ENCODE peak calls at places on chromosomes 7 and 10, in five cellular contexts. E is NB4, Q is aorta, G is GM12865, M is PC-3. A is an unnamed sample.

GRCh38 chr10:132706701-132707100 is 79.2 kb downstream of the NKX6-2 start:
- DNase-seq in E (no peak), Q (peak), G (no peak), M (no peak), A (no peak)

GRCh38 chr7:129493555-129493954 is 8.8 kb upstream of the SMKR1 start:
- DNase-seq in E (no peak), Q (no peak), G (peak), M (peak), A (no peak)

GRCh38 chr7:38932509-38933168 is 23.6 kb upstream of the VPS41 start:
- DNase-seq in E (peak), Q (peak), G (peak), M (peak), A (peak)

GRCh38 chr7:13878154-13878553 is 111.3 kb downstream of the ETV1 start:
- DNase-seq in E (no peak), Q (no peak), G (no peak), M (peak), A (no peak)

GRCh38 chr10:89207801-89208551 is 859 bp upstream of the CH25H start:
- DNase-seq in E (peak), Q (peak), G (peak), M (no peak), A (peak)

GRCh38 chr10:22321831-22322662 is 1.1 kb downstream of the BMI1 start:
- DNase-seq in E (peak), Q (peak), G (peak), M (no peak), A (no peak)

GRCh38 chr10:132493246-132493755 is 44.3 kb upstream of the INPP5A start:
- DNase-seq in E (no peak), Q (no peak), G (no peak), M (no peak), A (no peak)

GRCh38 chr10:117004627-117005453 is at the start of gene SHTN1:
- DNase-seq in E (peak), Q (peak), G (peak), M (peak), A (peak)

GRCh38 chr10:9228770-9229169 is 1174.3 kb downstream of the GATA3 start:
- DNase-seq in E (no peak), Q (no peak), G (no peak), M (peak), A (no peak)

GRCh38 chr7:151367304-151367703 is 25.7 kb downstream of the NUB1 start:
- DNase-seq in E (no peak), Q (no peak), G (no peak), M (peak), A (no peak)

GRCh38 chr7:142689439-142690168 is 59.7 kb upstream of the PRSS1 start:
- DNase-seq in E (peak), Q (no peak), G (no peak), M (peak), A (no peak)

GRCh38 chr7:150402671-150403321 is 23.7 kb downstream of the ZNF775 start:
- DNase-seq in E (no peak), Q (no peak), G (no peak), M (no peak), A (no peak)

GRCh38 chr7:771241-772004 is 44.3 kb upstream of the PRKAR1B start:
- DNase-seq in E (no peak), Q (peak), G (no peak), M (no peak), A (no peak)

GRCh38 chr10:125064681-125065492 is 95.5 kb downstream of the CTBP2 start:
- DNase-seq in E (peak), Q (no peak), G (peak), M (peak), A (no peak)

GRCh38 chr10:28201666-28202400 is 101.0 kb downstream of the MPP7 start:
- DNase-seq in E (no peak), Q (no peak), G (no peak), M (peak), A (no peak)

GRCh38 chr7:45679516-45679915 is 105.3 kb downstream of the ADCY1 start:
- DNase-seq in E (no peak), Q (no peak), G (no peak), M (no peak), A (no peak)

GRCh38 chr7:16755397-16755796 is 1.8 kb downstream of the TSPAN13 start:
- DNase-seq in E (no peak), Q (no peak), G (no peak), M (peak), A (no peak)

GRCh38 chr10:86711957-86712708 is 43.8 kb downstream of the LDB3 start:
- DNase-seq in E (peak), Q (peak), G (peak), M (no peak), A (peak)

GRCh38 chr10:103834436-103835095 is 20.8 kb downstream of the SH3PXD2A start:
- DNase-seq in E (no peak), Q (no peak), G (no peak), M (no peak), A (peak)

GRCh38 chr10:43138757-43139241 is 554 bp downstream of the CSGALNACT2 start:
- DNase-seq in E (peak), Q (peak), G (peak), M (peak), A (peak)

GRCh38 chr7:131436384-131436783 is 108.7 kb downstream of the MKLN1 start:
- DNase-seq in E (no peak), Q (no peak), G (no peak), M (no peak), A (no peak)

GRCh38 chr10:119323085-119323670 is 115.8 kb downstream of the GRK5 start:
- DNase-seq in E (no peak), Q (no peak), G (no peak), M (no peak), A (peak)

GRCh38 chr10:71268751-71269150 is 50.3 kb upstream of the SLC29A3 start:
- DNase-seq in E (no peak), Q (no peak), G (no peak), M (no peak), A (no peak)

GRCh38 chr10:94430705-94431104 is 28.4 kb downstream of the TBC1D12 start:
- DNase-seq in E (no peak), Q (no peak), G (no peak), M (no peak), A (no peak)

GRCh38 chr10:118754132-118754555 is 626 bp downstream of the CACUL1 start:
- DNase-seq in E (peak), Q (peak), G (peak), M (peak), A (peak)

GRCh38 chr10:132003286-132003924 is 21.7 kb upstream of the BNIP3 start:
- DNase-seq in E (no peak), Q (no peak), G (no peak), M (no peak), A (no peak)

GRCh38 chr7:74292757-74293576 is 3.8 kb downstream of the CLIP2 start:
- DNase-seq in E (peak), Q (no peak), G (no peak), M (no peak), A (no peak)

GRCh38 chr10:101686133-101686925 is 8.6 kb downstream of the FBXW4 start:
- DNase-seq in E (no peak), Q (no peak), G (no peak), M (no peak), A (no peak)

GRCh38 chr10:101687088-101687487 is 7.9 kb downstream of the FBXW4 start:
- DNase-seq in E (no peak), Q (no peak), G (no peak), M (no peak), A (peak)

GRCh38 chr10:101683226-101683625 is 11.7 kb downstream of the FBXW4 start:
- DNase-seq in E (no peak), Q (no peak), G (no peak), M (no peak), A (peak)

GRCh38 chr10:101684782-101685181 is 10.2 kb downstream of the FBXW4 start:
- DNase-seq in E (no peak), Q (no peak), G (no peak), M (no peak), A (no peak)

GRCh38 chr10:101682172-101682825 is 12.7 kb downstream of the FBXW4 start:
- DNase-seq in E (peak), Q (no peak), G (no peak), M (no peak), A (no peak)
- H3K4me3 ChIP-seq in E (peak), Q (no peak), G (no peak), M (no peak), A (no peak)

GRCh38 chr10:24952146-24952700 is at the start of gene PRTFDC1:
- DNase-seq in E (no peak), Q (peak), G (peak), M (peak), A (no peak)
- H3K4me3 ChIP-seq in E (no peak), Q (peak), G (peak), M (peak), A (no peak)

DNA sequence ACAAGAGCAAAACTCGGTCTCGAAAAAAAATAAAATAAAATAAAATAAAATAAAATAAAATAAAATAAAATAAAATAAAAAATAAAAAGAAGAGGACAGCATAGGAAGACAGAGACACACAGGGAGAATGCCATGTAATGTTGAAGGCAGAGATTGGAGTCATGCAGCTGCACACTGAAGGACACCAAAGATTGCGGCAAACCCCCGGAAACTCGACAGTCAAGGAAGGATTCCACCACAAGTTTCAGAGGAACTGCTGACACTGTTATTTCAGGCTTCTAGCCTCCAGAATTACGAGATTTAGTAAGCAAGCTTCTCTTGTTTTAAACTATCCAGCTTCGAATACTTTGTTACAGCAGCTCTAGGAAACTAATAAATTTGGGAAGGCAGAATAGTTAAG is 9.4 kb downstream of the CPED1 start:
- DNase-seq in E (peak), Q (peak), G (no peak), M (no peak), A (no peak)
- H3K4me3 ChIP-seq in E (no peak), Q (no peak), G (no peak), M (no peak), A (no peak)

GRCh38 chr7:123535517-123535916 is 1.1 kb upstream of the IQUB start:
- DNase-seq in E (no peak), Q (peak), G (no peak), M (no peak), A (no peak)
- H3K4me3 ChIP-seq in E (peak), Q (no peak), G (peak), M (peak), A (peak)

GRCh38 chr7:148882192-148882591 is 1.9 kb downstream of the EZH2 start:
- DNase-seq in E (no peak), Q (no peak), G (no peak), M (no peak), A (no peak)
- H3K4me3 ChIP-seq in E (peak), Q (no peak), G (peak), M (peak), A (peak)

GRCh38 chr10:5092848-5093790 is 1.1 kb upstream of the AKR1C3 start:
- DNase-seq in E (no peak), Q (no peak), G (no peak), M (no peak), A (no peak)
- H3K4me3 ChIP-seq in E (no peak), Q (no peak), G (no peak), M (peak), A (no peak)

A was measured in SJCRH30.